ENCODE peak calls at places on chromosome 5, in seven cellular contexts. J is fibroblast of pulmonary artery; V is germinal center; A is EH; H is activated effector memory CD4-positive, alpha-beta T cell treated with anti-CD3 and anti-CD28 coated beads, Interleukin-2, amount 50 U/mL, for 16 hours; O is M059J; I is anterior cingulate cortex. L is an unnamed sample.

GRCh38 chr5:56815657-56816545 is 552 bp downstream of the MAP3K1 start:
- DNase-seq in A (peak), V (peak), I (no peak), H (peak), J (peak), O (peak), L (peak)

GRCh38 chr5:50653946-50654345 is 12.5 kb upstream of the PARP8 start:
- DNase-seq in V (peak), H (no peak), J (no peak), O (no peak), I (no peak), A (no peak), L (no peak)

GRCh38 chr5:1140188-1140817 is 28.4 kb upstream of the SLC12A7 start:
- DNase-seq in O (peak), H (peak), J (peak), I (no peak), A (peak), V (peak), L (peak)

GRCh38 chr5:154087260-154087659 is 48.5 kb downstream of the MFAP3 start:
- DNase-seq in I (no peak), J (peak), O (peak), A (peak), V (no peak), H (no peak), L (no peak)

GRCh38 chr5:112921031-112921832 is 795 bp downstream of the REEP5 start:
- DNase-seq in O (peak), H (peak), V (peak), J (peak), I (no peak), A (peak), L (peak)

GRCh38 chr5:141479776-141480175 is 4.0 kb downstream of the PCDHGC3 start:
- DNase-seq in H (no peak), V (no peak), O (peak), J (peak), A (no peak), I (no peak), L (no peak)

GRCh38 chr5:73565969-73566547 is 515 bp downstream of the UTP15 start:
- DNase-seq in I (no peak), A (no peak), O (no peak), V (no peak), J (no peak), H (no peak), L (no peak)

GRCh38 chr5:111454198-111454606 is 58.1 kb downstream of the STARD4 start:
- DNase-seq in H (no peak), A (peak), V (no peak), J (no peak), I (no peak), O (peak), L (no peak)

GRCh38 chr5:104179057-104179456 is 616.5 kb upstream of the NUDT12 start:
- DNase-seq in H (no peak), O (peak), I (no peak), A (peak), V (no peak), J (peak), L (no peak)

GRCh38 chr5:77777281-77777892 is 1.2 kb upstream of the TBCA start:
- DNase-seq in A (no peak), I (no peak), V (no peak), O (peak), J (no peak), H (no peak), L (no peak)

GRCh38 chr5:134020188-134020587 is 15.4 kb upstream of the VDAC1 start:
- DNase-seq in I (no peak), H (no peak), J (no peak), V (no peak), O (no peak), A (no peak), L (no peak)

GRCh38 chr5:40106847-40107246 is 572.9 kb upstream of the PTGER4 start:
- DNase-seq in A (no peak), V (no peak), I (no peak), O (no peak), J (no peak), H (no peak), L (no peak)

GRCh38 chr5:31412324-31412723 is 119.6 kb downstream of the DROSHA start:
- DNase-seq in J (peak), A (peak), H (no peak), O (no peak), V (no peak), I (no peak), L (no peak)

GRCh38 chr5:35876922-35877321 is 20.2 kb downstream of the IL7R start:
- DNase-seq in A (peak), H (no peak), J (peak), O (peak), I (no peak), V (no peak), L (no peak)

GRCh38 chr5:67146574-67146973 is 50.0 kb downstream of the CD180 start:
- DNase-seq in V (no peak), I (no peak), A (no peak), J (peak), H (no peak), O (no peak), L (no peak)

GRCh38 chr5:150560401-150561191 is 52.7 kb downstream of the NDST1 start:
- DNase-seq in A (peak), H (peak), J (peak), I (peak), V (peak), O (peak), L (no peak)

GRCh38 chr5:66646570-66646969 is 50.4 kb downstream of the MAST4 start:
- DNase-seq in J (peak), H (no peak), V (no peak), O (no peak), A (no peak), I (no peak), L (no peak)

GRCh38 chr5:8825161-8825757 is 720.6 kb downstream of the SEMA5A start:
- DNase-seq in A (peak), V (no peak), O (peak), H (no peak), J (no peak), I (no peak), L (no peak)

GRCh38 chr5:119928974-119929373 is 299.6 kb downstream of the FAM170A start:
- DNase-seq in I (no peak), H (no peak), O (peak), J (no peak), A (no peak), V (no peak), L (no peak)

GRCh38 chr5:22852807-22853670 is at the start of gene CDH12:
- DNase-seq in I (no peak), A (no peak), V (no peak), O (no peak), H (no peak), J (no peak), L (no peak)

GRCh38 chr5:1187234-1187949 is 14.0 kb upstream of the SLC6A19 start:
- DNase-seq in J (no peak), V (no peak), H (no peak), O (no peak), A (no peak), I (no peak), L (no peak)

GRCh38 chr5:58239731-58240130 is 220.2 kb downstream of the PLK2 start:
- DNase-seq in A (no peak), H (no peak), V (no peak), I (no peak), J (no peak), O (peak), L (no peak)

GRCh38 chr5:103450333-103451061 is 112.1 kb downstream of the NUDT12 start:
- DNase-seq in V (no peak), J (peak), O (peak), A (peak), I (no peak), H (no peak), L (no peak)

GRCh38 chr5:138490648-138491283 is 25.5 kb downstream of the EGR1 start:
- DNase-seq in O (peak), A (no peak), H (peak), J (no peak), I (peak), V (no peak), L (no peak)

GRCh38 chr5:168656633-168657032 is 77.5 kb upstream of the PANK3 start:
- DNase-seq in H (no peak), I (no peak), J (peak), A (peak), V (no peak), O (no peak), L (no peak)

GRCh38 chr5:56325039-56325438 is 91.9 kb upstream of the ANKRD55 start:
- DNase-seq in A (no peak), J (no peak), H (no peak), I (no peak), V (no peak), O (no peak), L (no peak)

GRCh38 chr5:181133610-181134231 is 2.8 kb upstream of the OR2V1 start:
- DNase-seq in I (no peak), H (no peak), A (peak), V (no peak), O (peak), J (peak), L (no peak)

GRCh38 chr5:176742246-176743105 is 67.9 kb upstream of the UNC5A start:
- DNase-seq in V (no peak), O (no peak), I (no peak), A (no peak), J (no peak), H (peak), L (peak)

GRCh38 chr5:180802325-180803180 is at the start of gene MGAT1:
- DNase-seq in I (no peak), O (peak), J (peak), V (peak), H (peak), A (peak), L (peak)

GRCh38 chr5:113140837-113141661 is 164.5 kb downstream of the DCP2 start:
- DNase-seq in O (peak), J (peak), H (no peak), A (peak), V (no peak), I (peak), L (no peak)

GRCh38 chr5:15510092-15510491 is 10.1 kb downstream of the FBXL7 start:
- DNase-seq in O (peak), I (no peak), V (no peak), H (no peak), J (peak), A (peak), L (no peak)

GRCh38 chr5:16889972-16890519 is 46.0 kb downstream of the MYO10 start:
- DNase-seq in V (no peak), I (no peak), A (peak), J (peak), H (no peak), O (peak), L (no peak)

GRCh38 chr5:102823441-102823874 is 68.4 kb downstream of the PAM start:
- DNase-seq in A (peak), J (peak), O (peak), I (no peak), V (no peak), H (no peak), L (no peak)

GRCh38 chr5:126971455-126972019 is 58.8 kb downstream of the MARCHF3 start:
- DNase-seq in H (no peak), A (no peak), J (peak), V (no peak), O (no peak), I (no peak), L (no peak)

GRCh38 chr5:96572864-96573512 is 89.2 kb upstream of the CAST start:
- DNase-seq in J (peak), V (no peak), H (no peak), I (no peak), O (peak), A (peak), L (no peak)